ENCODE peak calls at places on chromosomes 11 and 22, in six cellular contexts. One of them, this sample, is unnamed.

GRCh38 chr11:8814209-8814922 is 96.6 kb upstream of the AKIP1 start:
- DNase-seq in heart right ventricle: no peak
- DNase-seq in left lung: no peak
- DNase-seq in cardiac fibroblast: no peak
- DNase-seq in Peyer's patch: no peak
- DNase-seq in dorsolateral prefrontal cortex: no peak
- DNase-seq in this sample: no peak

GRCh38 chr22:29266564-29267461 is 968 bp downstream of the RHBDD3 start:
- DNase-seq in cardiac fibroblast: peak; percentile 39
- DNase-seq in heart right ventricle: no peak
- DNase-seq in dorsolateral prefrontal cortex: no peak
- DNase-seq in left lung: no peak
- DNase-seq in Peyer's patch: no peak
- DNase-seq in this sample: no peak

GRCh38 chr11:27291302-27291889 is 71.6 kb downstream of the CCDC34 start:
- DNase-seq in dorsolateral prefrontal cortex: no peak
- DNase-seq in cardiac fibroblast: peak; percentile 17
- DNase-seq in heart right ventricle: no peak
- DNase-seq in left lung: no peak
- DNase-seq in Peyer's patch: peak; percentile 69
- DNase-seq in this sample: no peak

GRCh38 chr11:12838463-12839120 is 164.4 kb downstream of the TEAD1 start:
- DNase-seq in left lung: no peak
- DNase-seq in Peyer's patch: no peak
- DNase-seq in heart right ventricle: no peak
- DNase-seq in dorsolateral prefrontal cortex: no peak
- DNase-seq in cardiac fibroblast: peak; percentile 82
- DNase-seq in this sample: no peak

GRCh38 chr22:38674888-38675287 is 6.9 kb upstream of the TOMM22 start:
- DNase-seq in heart right ventricle: no peak
- DNase-seq in Peyer's patch: no peak
- DNase-seq in cardiac fibroblast: no peak
- DNase-seq in dorsolateral prefrontal cortex: peak; percentile 46
- DNase-seq in left lung: no peak
- DNase-seq in this sample: no peak

GRCh38 chr11:64594159-64594939 is 3.3 kb downstream of the SLC22A12 start:
- DNase-seq in dorsolateral prefrontal cortex: no peak
- DNase-seq in heart right ventricle: no peak
- DNase-seq in left lung: no peak
- DNase-seq in Peyer's patch: peak; percentile 39
- DNase-seq in cardiac fibroblast: no peak
- DNase-seq in this sample: no peak

GRCh38 chr11:117180661-117181585 is 2.4 kb downstream of the SIDT2 start:
- DNase-seq in Peyer's patch: peak; percentile 83
- DNase-seq in heart right ventricle: peak; percentile 59
- DNase-seq in dorsolateral prefrontal cortex: peak; percentile 78
- DNase-seq in left lung: peak; percentile 84
- DNase-seq in cardiac fibroblast: peak; percentile 79
- DNase-seq in this sample: no peak

GRCh38 chr22:27258773-27259172 is 542.8 kb downstream of the MN1 start:
- DNase-seq in dorsolateral prefrontal cortex: no peak
- DNase-seq in Peyer's patch: no peak
- DNase-seq in left lung: no peak
- DNase-seq in cardiac fibroblast: no peak
- DNase-seq in heart right ventricle: no peak
- DNase-seq in this sample: no peak

GRCh38 chr22:40728731-40729189 is 49.5 kb downstream of the MCHR1 start:
- DNase-seq in left lung: no peak
- DNase-seq in Peyer's patch: no peak
- DNase-seq in heart right ventricle: no peak
- DNase-seq in dorsolateral prefrontal cortex: no peak
- DNase-seq in cardiac fibroblast: no peak
- DNase-seq in this sample: no peak

GRCh38 chr22:28999510-29000224 is 62.0 kb downstream of the C22orf31 start:
- DNase-seq in left lung: no peak
- DNase-seq in cardiac fibroblast: peak; percentile 29
- DNase-seq in dorsolateral prefrontal cortex: no peak
- DNase-seq in heart right ventricle: no peak
- DNase-seq in Peyer's patch: no peak
- DNase-seq in this sample: no peak

GRCh38 chr11:85682330-85683305 is 3.4 kb downstream of the CCDC89 start:
- DNase-seq in cardiac fibroblast: peak; percentile 49
- DNase-seq in dorsolateral prefrontal cortex: peak; percentile 76
- DNase-seq in left lung: peak; percentile 68
- DNase-seq in Peyer's patch: peak; percentile 60
- DNase-seq in heart right ventricle: peak; percentile 84
- DNase-seq in this sample: peak; percentile 32

GRCh38 chr22:47995718-47996117 is 1233.3 kb downstream of the TBC1D22A start:
- DNase-seq in Peyer's patch: no peak
- DNase-seq in dorsolateral prefrontal cortex: no peak
- DNase-seq in cardiac fibroblast: no peak
- DNase-seq in left lung: no peak
- DNase-seq in heart right ventricle: no peak
- DNase-seq in this sample: no peak

GRCh38 chr22:38455530-38456271 is 702 bp upstream of the KCNJ4 start:
- DNase-seq in dorsolateral prefrontal cortex: no peak
- DNase-seq in Peyer's patch: no peak
- DNase-seq in left lung: no peak
- DNase-seq in cardiac fibroblast: no peak
- DNase-seq in heart right ventricle: peak; percentile 66
- DNase-seq in this sample: no peak

GRCh38 chr11:22304337-22304961 is 33.7 kb upstream of the SLC17A6 start:
- DNase-seq in left lung: no peak
- DNase-seq in cardiac fibroblast: peak; percentile 60
- DNase-seq in dorsolateral prefrontal cortex: no peak
- DNase-seq in Peyer's patch: no peak
- DNase-seq in heart right ventricle: no peak
- DNase-seq in this sample: no peak

GRCh38 chr22:44063462-44064371 is 39.6 kb downstream of the PARVB start:
- DNase-seq in left lung: no peak
- DNase-seq in heart right ventricle: no peak
- DNase-seq in cardiac fibroblast: no peak
- DNase-seq in Peyer's patch: no peak
- DNase-seq in dorsolateral prefrontal cortex: no peak
- DNase-seq in this sample: no peak

GRCh38 chr22:41052661-41053490 is 39.5 kb upstream of the EP300 start:
- DNase-seq in cardiac fibroblast: peak; percentile 56
- DNase-seq in heart right ventricle: no peak
- DNase-seq in dorsolateral prefrontal cortex: no peak
- DNase-seq in Peyer's patch: no peak
- DNase-seq in left lung: no peak
- DNase-seq in this sample: peak; percentile 61

GRCh38 chr11:2975594-2975993 is 16.5 kb downstream of the NAP1L4 start:
- DNase-seq in Peyer's patch: no peak
- DNase-seq in left lung: no peak
- DNase-seq in heart right ventricle: no peak
- DNase-seq in dorsolateral prefrontal cortex: peak; percentile 53
- DNase-seq in cardiac fibroblast: peak; percentile 54
- DNase-seq in this sample: no peak

GRCh38 chr11:118872403-118872821 is 11.3 kb upstream of the CXCR5 start:
- DNase-seq in Peyer's patch: no peak
- DNase-seq in cardiac fibroblast: no peak
- DNase-seq in heart right ventricle: no peak
- DNase-seq in left lung: no peak
- DNase-seq in dorsolateral prefrontal cortex: no peak
- DNase-seq in this sample: no peak

GRCh38 chr22:45208993-45209838 is 31.5 kb downstream of the KIAA0930 start:
- DNase-seq in Peyer's patch: peak; percentile 54
- DNase-seq in dorsolateral prefrontal cortex: peak; percentile 74
- DNase-seq in heart right ventricle: peak; percentile 21
- DNase-seq in left lung: peak; percentile 32
- DNase-seq in cardiac fibroblast: peak; percentile 77
- DNase-seq in this sample: peak; percentile 66

GRCh38 chr22:32378703-32379272 is 21.1 kb downstream of the RFPL3 start:
- DNase-seq in heart right ventricle: no peak
- DNase-seq in left lung: no peak
- DNase-seq in Peyer's patch: peak; percentile 58
- DNase-seq in cardiac fibroblast: peak; percentile 41
- DNase-seq in dorsolateral prefrontal cortex: no peak
- DNase-seq in this sample: no peak

GRCh38 chr11:70545626-70545945 is 147.3 kb downstream of the CTTN start:
- DNase-seq in cardiac fibroblast: no peak
- DNase-seq in left lung: no peak
- DNase-seq in heart right ventricle: no peak
- DNase-seq in Peyer's patch: no peak
- DNase-seq in dorsolateral prefrontal cortex: no peak
- DNase-seq in this sample: no peak

GRCh38 chr11:47843354-47844060 is 4.6 kb downstream of the NUP160 start:
- DNase-seq in dorsolateral prefrontal cortex: no peak
- DNase-seq in cardiac fibroblast: no peak
- DNase-seq in heart right ventricle: no peak
- DNase-seq in Peyer's patch: no peak
- DNase-seq in left lung: no peak
- DNase-seq in this sample: no peak

GRCh38 chr22:30920407-30920806 is 48.2 kb downstream of the MORC2 start:
- DNase-seq in left lung: peak; percentile 69
- DNase-seq in heart right ventricle: peak; percentile 84
- DNase-seq in Peyer's patch: peak; percentile 84
- DNase-seq in dorsolateral prefrontal cortex: peak; percentile 90
- DNase-seq in cardiac fibroblast: peak; percentile 74
- DNase-seq in this sample: peak; percentile 26

GRCh38 chr22:17266261-17266971 is 47.2 kb upstream of the ADA2 start:
- DNase-seq in left lung: no peak
- DNase-seq in Peyer's patch: peak; percentile 73
- DNase-seq in heart right ventricle: no peak
- DNase-seq in dorsolateral prefrontal cortex: peak; percentile 38
- DNase-seq in cardiac fibroblast: no peak
- DNase-seq in this sample: no peak

GRCh38 chr11:111356660-111357048 is 22.4 kb downstream of the POU2AF1 start:
- DNase-seq in heart right ventricle: no peak
- DNase-seq in left lung: no peak
- DNase-seq in Peyer's patch: no peak
- DNase-seq in cardiac fibroblast: no peak
- DNase-seq in dorsolateral prefrontal cortex: no peak
- DNase-seq in this sample: no peak

GRCh38 chr22:39598017-39598965 is 27.7 kb downstream of the CACNA1I start:
- DNase-seq in dorsolateral prefrontal cortex: no peak
- DNase-seq in left lung: peak; percentile 61
- DNase-seq in cardiac fibroblast: no peak
- DNase-seq in heart right ventricle: peak; percentile 43
- DNase-seq in Peyer's patch: peak; percentile 93
- DNase-seq in this sample: no peak

GRCh38 chr22:38638734-38639133 is 17.5 kb downstream of the FAM227A start:
- DNase-seq in cardiac fibroblast: no peak
- DNase-seq in heart right ventricle: no peak
- DNase-seq in dorsolateral prefrontal cortex: no peak
- DNase-seq in left lung: no peak
- DNase-seq in Peyer's patch: no peak
- DNase-seq in this sample: no peak

GRCh38 chr22:33438273-33438672 is 380.1 kb upstream of the SYN3 start:
- DNase-seq in left lung: no peak
- DNase-seq in dorsolateral prefrontal cortex: peak; percentile 71
- DNase-seq in cardiac fibroblast: peak; percentile 94
- DNase-seq in heart right ventricle: no peak
- DNase-seq in Peyer's patch: no peak
- DNase-seq in this sample: peak; percentile 36

DNA sequence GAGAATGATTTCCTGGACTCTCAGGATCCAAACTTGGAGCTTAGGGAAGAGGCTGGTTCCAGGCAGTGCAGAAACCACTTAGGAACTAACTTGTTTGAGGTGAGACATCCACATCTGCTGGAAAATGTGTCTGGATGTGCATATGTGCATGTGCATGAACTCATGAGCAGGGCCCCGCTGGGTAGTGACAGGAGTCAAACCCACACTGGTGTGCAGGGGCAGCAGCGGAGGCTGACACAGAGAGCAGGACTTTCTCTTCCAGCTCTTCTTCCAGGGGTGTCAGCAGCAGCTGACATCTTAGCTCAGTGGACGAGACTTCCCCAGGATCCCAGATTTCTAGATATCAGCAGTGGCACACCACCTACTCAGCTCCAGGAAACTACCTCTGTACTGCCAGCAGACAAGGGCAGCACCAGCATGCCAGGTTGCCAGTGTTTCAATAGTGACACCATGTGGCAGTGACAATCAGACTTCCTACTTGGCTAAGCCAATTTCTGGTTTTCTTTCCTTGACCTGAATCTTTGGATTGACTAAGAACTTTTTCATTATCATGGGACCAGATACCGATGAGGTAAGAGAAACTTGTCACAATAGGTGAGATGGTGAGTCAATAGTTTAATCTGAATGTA is 227.5 kb upstream of the ZC3H12C start:
- DNase-seq in left lung: no peak
- DNase-seq in Peyer's patch: no peak
- DNase-seq in heart right ventricle: peak; percentile 9
- DNase-seq in cardiac fibroblast: no peak
- DNase-seq in dorsolateral prefrontal cortex: peak; percentile 59
- DNase-seq in this sample: no peak
- TF ChIP-seq CTCF in left lung: no peak
- TF ChIP-seq CTCF in Peyer's patch: peak; percentile 25
- TF ChIP-seq CTCF in heart right ventricle: peak; percentile 52
- TF ChIP-seq CTCF in cardiac fibroblast: no peak
- TF ChIP-seq CTCF in dorsolateral prefrontal cortex: peak; percentile 12
- TF ChIP-seq CTCF in this sample: no peak

GRCh38 chr22:23752750-23753149 is 1.5 kb downstream of the VPREB3 start:
- DNase-seq in Peyer's patch: no peak
- DNase-seq in cardiac fibroblast: no peak
- DNase-seq in heart right ventricle: no peak
- DNase-seq in left lung: no peak
- DNase-seq in dorsolateral prefrontal cortex: no peak
- DNase-seq in this sample: no peak

GRCh38 chr22:23751441-23751996 is 607 bp upstream of the ZNF70 start:
- DNase-seq in Peyer's patch: no peak
- DNase-seq in left lung: no peak
- DNase-seq in cardiac fibroblast: no peak
- DNase-seq in heart right ventricle: no peak
- DNase-seq in dorsolateral prefrontal cortex: no peak
- DNase-seq in this sample: no peak

GRCh38 chr22:23753371-23753770 is 854 bp downstream of the VPREB3 start:
- DNase-seq in heart right ventricle: no peak
- DNase-seq in dorsolateral prefrontal cortex: no peak
- DNase-seq in Peyer's patch: no peak
- DNase-seq in left lung: no peak
- DNase-seq in cardiac fibroblast: no peak
- DNase-seq in this sample: no peak

GRCh38 chr22:23750744-23751440 is at the start of gene ZNF70:
- DNase-seq in left lung: peak; percentile 91
- DNase-seq in Peyer's patch: peak; percentile 96
- DNase-seq in dorsolateral prefrontal cortex: peak; percentile 79
- DNase-seq in cardiac fibroblast: peak; percentile 69
- DNase-seq in heart right ventricle: peak; percentile 86
- DNase-seq in this sample: peak; percentile 30

GRCh38 chr22:23752090-23752691 is 1.3 kb upstream of the ZNF70 start:
- DNase-seq in Peyer's patch: no peak
- DNase-seq in left lung: no peak
- DNase-seq in dorsolateral prefrontal cortex: no peak
- DNase-seq in heart right ventricle: no peak
- DNase-seq in cardiac fibroblast: no peak
- DNase-seq in this sample: no peak
- H3K4me3 ChIP-seq in Peyer's patch: peak overlapping the region; percentile 79
- H3K4me3 ChIP-seq in left lung: no peak overlapping the region
- H3K4me3 ChIP-seq in dorsolateral prefrontal cortex: peak overlapping the region; percentile 84
- H3K4me3 ChIP-seq in heart right ventricle: peak overlapping the region; percentile 96
- H3K4me3 ChIP-seq in cardiac fibroblast: no peak overlapping the region
- H3K4me3 ChIP-seq in this sample: no peak overlapping the region

GRCh38 chr11:112864715-112865114 is 96.5 kb upstream of the NCAM1 start:
- DNase-seq in heart right ventricle: no peak
- DNase-seq in cardiac fibroblast: no peak
- DNase-seq in Peyer's patch: no peak
- DNase-seq in dorsolateral prefrontal cortex: no peak
- DNase-seq in left lung: no peak
- DNase-seq in this sample: no peak
- TF ChIP-seq CTCF in heart right ventricle: no peak
- TF ChIP-seq CTCF in cardiac fibroblast: no peak
- TF ChIP-seq CTCF in Peyer's patch: no peak
- TF ChIP-seq CTCF in dorsolateral prefrontal cortex: no peak
- TF ChIP-seq CTCF in left lung: no peak
- TF ChIP-seq CTCF in this sample: no peak

GRCh38 chr11:1390603-1391164 is 950 bp downstream of the BRSK2 start:
- DNase-seq in heart right ventricle: peak; percentile 60
- DNase-seq in cardiac fibroblast: no peak
- DNase-seq in left lung: no peak
- DNase-seq in Peyer's patch: no peak
- DNase-seq in dorsolateral prefrontal cortex: no peak
- DNase-seq in this sample: no peak
- H3K4me3 ChIP-seq in heart right ventricle: peak overlapping the region; percentile 20
- H3K4me3 ChIP-seq in cardiac fibroblast: no peak overlapping the region
- H3K4me3 ChIP-seq in left lung: no peak overlapping the region
- H3K4me3 ChIP-seq in Peyer's patch: no peak overlapping the region
- H3K4me3 ChIP-seq in dorsolateral prefrontal cortex: peak overlapping the region; percentile 63
- H3K4me3 ChIP-seq in this sample: no peak overlapping the region

This sample was measured in AG04450.